ENCODE peak calls at places on chromosomes 1 and 21, in four cellular contexts. One of them, this sample, is unnamed.

GRCh38 chr1:85224734-85225623 is 24.2 kb upstream of the SYDE2 start:
- DNase-seq in activated naive CD4-positive, alpha-beta T cell: no peak
- DNase-seq in endothelial cell: peak
- DNase-seq in GM23338: peak
- DNase-seq in this sample: no peak

GRCh38 chr1:47712596-47713299 is 274.9 kb downstream of the FOXD2 start:
- DNase-seq in endothelial cell: no peak
- DNase-seq in GM23338: no peak
- DNase-seq in activated naive CD4-positive, alpha-beta T cell: no peak
- DNase-seq in this sample: no peak

GRCh38 chr1:30891223-30891552 is 17.4 kb downstream of the SDC3 start:
- DNase-seq in GM23338: no peak
- DNase-seq in endothelial cell: no peak
- DNase-seq in activated naive CD4-positive, alpha-beta T cell: no peak
- DNase-seq in this sample: no peak

GRCh38 chr1:23525558-23526174 is 5.4 kb downstream of the E2F2 start:
- DNase-seq in endothelial cell: no peak
- DNase-seq in activated naive CD4-positive, alpha-beta T cell: no peak
- DNase-seq in GM23338: no peak
- DNase-seq in this sample: no peak

GRCh38 chr1:144551543-144552424 is 40.9 kb upstream of the PPIAL4F start:
- DNase-seq in activated naive CD4-positive, alpha-beta T cell: peak
- DNase-seq in GM23338: peak
- DNase-seq in endothelial cell: peak
- DNase-seq in this sample: peak

GRCh38 chr1:48107516-48107915 is 110.3 kb upstream of the TRABD2B start:
- DNase-seq in activated naive CD4-positive, alpha-beta T cell: no peak
- DNase-seq in endothelial cell: no peak
- DNase-seq in GM23338: no peak
- DNase-seq in this sample: no peak

GRCh38 chr21:26445440-26445839 is 127.6 kb downstream of the CYYR1 start:
- DNase-seq in activated naive CD4-positive, alpha-beta T cell: no peak
- DNase-seq in GM23338: no peak
- DNase-seq in endothelial cell: no peak
- DNase-seq in this sample: no peak

GRCh38 chr1:230250676-230251075 is 175.5 kb downstream of the PGBD5 start:
- DNase-seq in activated naive CD4-positive, alpha-beta T cell: no peak
- DNase-seq in endothelial cell: no peak
- DNase-seq in GM23338: peak
- DNase-seq in this sample: no peak

GRCh38 chr1:101781437-101781836 is 215.3 kb downstream of the OLFM3 start:
- DNase-seq in activated naive CD4-positive, alpha-beta T cell: no peak
- DNase-seq in endothelial cell: no peak
- DNase-seq in GM23338: no peak
- DNase-seq in this sample: no peak

GRCh38 chr1:179287456-179287855 is 6.1 kb upstream of the SOAT1 start:
- DNase-seq in GM23338: no peak
- DNase-seq in endothelial cell: no peak
- DNase-seq in activated naive CD4-positive, alpha-beta T cell: no peak
- DNase-seq in this sample: no peak

GRCh38 chr1:211379446-211379845 is 52.8 kb downstream of the TRAF5 start:
- DNase-seq in GM23338: no peak
- DNase-seq in endothelial cell: no peak
- DNase-seq in activated naive CD4-positive, alpha-beta T cell: no peak
- DNase-seq in this sample: no peak

GRCh38 chr1:20409017-20409416 is 77.0 kb downstream of the CAMK2N1 start:
- DNase-seq in endothelial cell: no peak
- DNase-seq in GM23338: no peak
- DNase-seq in activated naive CD4-positive, alpha-beta T cell: no peak
- DNase-seq in this sample: no peak

GRCh38 chr21:40516336-40516735 is 330.6 kb downstream of the DSCAM start:
- DNase-seq in GM23338: peak
- DNase-seq in activated naive CD4-positive, alpha-beta T cell: no peak
- DNase-seq in endothelial cell: peak
- DNase-seq in this sample: no peak

GRCh38 chr1:28973850-28974841 is 59.8 kb downstream of the EPB41 start:
- DNase-seq in activated naive CD4-positive, alpha-beta T cell: no peak
- DNase-seq in endothelial cell: no peak
- DNase-seq in GM23338: no peak
- DNase-seq in this sample: no peak

GRCh38 chr1:186139706-186140105 is 235.3 kb downstream of the TPR start:
- DNase-seq in activated naive CD4-positive, alpha-beta T cell: no peak
- DNase-seq in endothelial cell: no peak
- DNase-seq in GM23338: no peak
- DNase-seq in this sample: no peak

GRCh38 chr1:22529901-22530621 is 33.2 kb upstream of the EPHA8 start:
- DNase-seq in activated naive CD4-positive, alpha-beta T cell: no peak
- DNase-seq in GM23338: peak
- DNase-seq in endothelial cell: no peak
- DNase-seq in this sample: no peak

GRCh38 chr1:205438213-205439158 is 16.6 kb upstream of the LEMD1 start:
- DNase-seq in activated naive CD4-positive, alpha-beta T cell: no peak
- DNase-seq in endothelial cell: peak
- DNase-seq in GM23338: peak
- DNase-seq in this sample: peak

GRCh38 chr1:174872615-174873058 is 127.1 kb upstream of the CACYBP start:
- DNase-seq in GM23338: peak
- DNase-seq in activated naive CD4-positive, alpha-beta T cell: no peak
- DNase-seq in endothelial cell: no peak
- DNase-seq in this sample: no peak

GRCh38 chr21:33441489-33442477 is 38.0 kb downstream of the TMEM50B start:
- DNase-seq in activated naive CD4-positive, alpha-beta T cell: no peak
- DNase-seq in GM23338: no peak
- DNase-seq in endothelial cell: no peak
- DNase-seq in this sample: no peak

GRCh38 chr1:93821412-93822144 is 57.4 kb downstream of the DNTTIP2 start:
- DNase-seq in GM23338: no peak
- DNase-seq in endothelial cell: no peak
- DNase-seq in activated naive CD4-positive, alpha-beta T cell: no peak
- DNase-seq in this sample: no peak

GRCh38 chr1:30856260-30856790 is 52.2 kb downstream of the SDC3 start:
- DNase-seq in GM23338: peak
- DNase-seq in endothelial cell: no peak
- DNase-seq in activated naive CD4-positive, alpha-beta T cell: no peak
- DNase-seq in this sample: no peak

GRCh38 chr1:226934483-226935237 is 5.4 kb upstream of the COQ8A start:
- DNase-seq in activated naive CD4-positive, alpha-beta T cell: no peak
- DNase-seq in endothelial cell: no peak
- DNase-seq in GM23338: no peak
- DNase-seq in this sample: no peak

GRCh38 chr1:223243441-223244050 is 100.5 kb upstream of the TLR5 start:
- DNase-seq in endothelial cell: no peak
- DNase-seq in GM23338: no peak
- DNase-seq in activated naive CD4-positive, alpha-beta T cell: no peak
- DNase-seq in this sample: no peak

GRCh38 chr1:102102276-102102780 is 105.6 kb upstream of the OLFM3 start:
- DNase-seq in activated naive CD4-positive, alpha-beta T cell: no peak
- DNase-seq in GM23338: no peak
- DNase-seq in endothelial cell: no peak
- DNase-seq in this sample: no peak

GRCh38 chr1:97368296-97368695 is 552.5 kb downstream of the DPYD start:
- DNase-seq in activated naive CD4-positive, alpha-beta T cell: no peak
- DNase-seq in GM23338: no peak
- DNase-seq in endothelial cell: no peak
- DNase-seq in this sample: no peak

GRCh38 chr1:61246001-61246400 is 163.6 kb downstream of the NFIA start:
- DNase-seq in activated naive CD4-positive, alpha-beta T cell: no peak
- DNase-seq in GM23338: no peak
- DNase-seq in endothelial cell: no peak
- DNase-seq in this sample: no peak

GRCh38 chr1:24535021-24535424 is 20.9 kb upstream of the NCMAP start:
- DNase-seq in endothelial cell: no peak
- DNase-seq in GM23338: peak
- DNase-seq in activated naive CD4-positive, alpha-beta T cell: peak
- DNase-seq in this sample: no peak